ENCODE peak calls at places on chromosome 5, in four cellular contexts. K is lower leg skin, W is psoas muscle, B is pancreas. X is an unnamed sample.

GRCh38 chr5:90015584-90016018 is 394.0 kb downstream of the CETN3 start:
- DNase-seq in K (no peak), W (no peak), B (no peak), X (no peak)

GRCh38 chr5:87770016-87770415 is 357.3 kb upstream of the CCNH start:
- DNase-seq in W (no peak), B (no peak), K (no peak), X (no peak)

GRCh38 chr5:132655821-132656773 is 1.9 kb upstream of the IL13 start:
- DNase-seq in K (no peak), B (no peak), W (no peak), X (no peak)

GRCh38 chr5:180873628-180874520 is 12.8 kb upstream of the ZFP62 start:
- DNase-seq in K (peak), B (no peak), W (no peak), X (no peak)

GRCh38 chr5:170292509-170292908 is 5.1 kb downstream of the LCP2 start:
- DNase-seq in K (no peak), W (no peak), B (no peak), X (no peak)

GRCh38 chr5:604391-604831 is 7.7 kb upstream of the CEP72 start:
- DNase-seq in B (peak), K (no peak), W (peak), X (no peak)

GRCh38 chr5:1762878-1763547 is 36.6 kb downstream of the MRPL36 start:
- DNase-seq in W (no peak), B (no peak), K (no peak), X (peak)

GRCh38 chr5:33975846-33976245 is 8.6 kb downstream of the SLC45A2 start:
- DNase-seq in B (no peak), W (no peak), K (no peak), X (no peak)

GRCh38 chr5:59360130-59360555 is 533.4 kb downstream of the PDE4D start:
- DNase-seq in B (no peak), K (no peak), W (no peak), X (no peak)

GRCh38 chr5:131466171-131466766 is 168.8 kb downstream of the RAPGEF6 start:
- DNase-seq in K (no peak), W (no peak), B (no peak), X (no peak)

GRCh38 chr5:44663991-44664710 is 144.6 kb upstream of the MRPS30 start:
- DNase-seq in W (peak), B (no peak), K (no peak), X (no peak)

GRCh38 chr5:115179068-115179958 is 9.6 kb upstream of the TRIM36 start:
- DNase-seq in W (peak), B (no peak), K (no peak), X (peak)

GRCh38 chr5:88474574-88474973 is 205.9 kb upstream of the TMEM161B start:
- DNase-seq in W (no peak), B (no peak), K (no peak), X (no peak)

GRCh38 chr5:144292029-144292428 is 121.4 kb downstream of the KCTD16 start:
- DNase-seq in W (no peak), B (no peak), K (no peak), X (no peak)

GRCh38 chr5:143635146-143635752 is 176.7 kb upstream of the HMHB1 start:
- DNase-seq in B (no peak), K (peak), W (no peak), X (no peak)

GRCh38 chr5:156394642-156395393 is 67.9 kb downstream of the SGCD start:
- DNase-seq in W (no peak), B (no peak), K (no peak), X (peak)

GRCh38 chr5:85249204-85249603 is 864.5 kb upstream of the EDIL3 start:
- DNase-seq in B (no peak), K (no peak), W (no peak), X (no peak)

GRCh38 chr5:68303754-68304420 is 88.3 kb downstream of the PIK3R1 start:
- DNase-seq in W (no peak), K (no peak), B (no peak), X (no peak)

GRCh38 chr5:126031989-126032716 is 391.1 kb upstream of the GRAMD2B start:
- DNase-seq in W (no peak), K (no peak), B (no peak), X (no peak)

GRCh38 chr5:137754961-137755762 is 999 bp upstream of the HNRNPA0 start:
- DNase-seq in B (peak), K (no peak), W (peak), X (peak)

GRCh38 chr5:159582756-159583523 is 252.7 kb upstream of the IL12B start:
- DNase-seq in K (no peak), W (no peak), B (no peak), X (no peak)

GRCh38 chr5:113166710-113167366 is 190.2 kb downstream of the DCP2 start:
- DNase-seq in B (no peak), W (no peak), K (peak), X (no peak)

GRCh38 chr5:80962630-80963520 is 2.7 kb downstream of the RASGRF2 start:
- DNase-seq in K (no peak), B (no peak), W (no peak), X (no peak)

GRCh38 chr5:67206381-67207328 is 10.1 kb upstream of the CD180 start:
- DNase-seq in K (no peak), B (no peak), W (no peak), X (no peak)

GRCh38 chr5:14932902-14933475 is 61.4 kb upstream of the ANKH start:
- DNase-seq in B (no peak), K (no peak), W (no peak), X (no peak)

GRCh38 chr5:39519566-39520231 is 94.9 kb upstream of the DAB2 start:
- DNase-seq in B (no peak), K (no peak), W (no peak), X (no peak)

GRCh38 chr5:34469971-34470370 is 186.2 kb upstream of the RAI14 start:
- DNase-seq in K (no peak), W (no peak), B (no peak), X (no peak)

GRCh38 chr5:100668511-100668910 is 133.3 kb downstream of the FAM174A start:
- DNase-seq in B (no peak), W (no peak), K (no peak), X (no peak)

GRCh38 chr5:99000878-99001277 is 72.1 kb upstream of the CHD1 start:
- DNase-seq in K (no peak), B (no peak), W (no peak), X (no peak)

GRCh38 chr5:169921370-169921769 is 58.9 kb downstream of the INSYN2B start:
- DNase-seq in B (no peak), W (no peak), K (no peak), X (no peak)

GRCh38 chr5:127014573-127014972 is 15.8 kb downstream of the MARCHF3 start:
- DNase-seq in W (no peak), B (no peak), K (no peak), X (no peak)

GRCh38 chr5:153445875-153446567 is 44.4 kb upstream of the GRIA1 start:
- DNase-seq in W (no peak), B (peak), K (no peak), X (no peak)

GRCh38 chr5:97162045-97162444 is 19.6 kb upstream of the LIX1 start:
- DNase-seq in B (no peak), W (no peak), K (peak), X (peak)

GRCh38 chr5:124043456-124043855 is 531.5 kb downstream of the CSNK1G3 start:
- DNase-seq in W (no peak), B (no peak), K (no peak), X (no peak)

GRCh38 chr5:169637085-169637855 is at the start of gene DOCK2:
- DNase-seq in W (peak), B (no peak), K (no peak), X (no peak)

GRCh38 chr5:55338092-55338613 is 30.4 kb downstream of the MTREX start:
- DNase-seq in W (no peak), B (no peak), K (no peak), X (no peak)

GRCh38 chr5:52743970-52744369 is 43.7 kb upstream of the ITGA1 start:
- DNase-seq in W (no peak), K (no peak), B (no peak), X (no peak)

DNA sequence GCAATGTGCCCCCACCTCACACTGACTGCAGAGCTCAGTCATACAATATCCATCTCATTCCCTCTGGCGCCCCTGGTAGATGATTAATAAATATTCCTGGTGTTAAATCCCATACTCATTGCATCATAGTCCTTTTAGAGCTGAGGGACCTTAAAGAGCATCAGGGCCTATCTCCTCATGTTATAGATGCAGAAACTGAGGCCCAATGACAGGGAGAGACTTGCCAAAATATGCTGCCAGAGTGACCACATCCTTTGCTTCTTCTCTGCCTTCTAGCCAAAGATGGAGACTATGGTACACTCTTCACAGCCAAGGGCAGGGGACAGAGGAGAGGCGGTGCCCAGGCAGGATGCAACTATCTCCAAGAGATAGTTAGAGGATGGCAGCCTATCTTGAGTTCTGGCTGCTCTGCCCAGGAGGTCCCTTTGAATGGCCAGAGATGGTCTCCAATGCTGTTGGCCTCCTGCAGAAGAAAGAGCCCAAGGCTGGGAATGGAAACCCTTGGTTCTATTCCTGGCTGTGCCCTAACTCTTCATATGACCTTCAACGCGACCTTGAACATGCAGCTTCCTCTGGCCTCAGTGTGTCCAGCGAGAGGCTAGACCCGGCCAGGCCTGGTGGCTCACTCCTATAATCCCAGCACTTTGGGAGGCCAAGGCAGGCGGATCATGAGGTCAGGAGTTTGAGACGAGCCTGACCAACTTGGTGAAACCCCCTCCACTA is 36.3 kb upstream of the IL17B start:
- DNase-seq in B (no peak), K (no peak), W (no peak), X (peak)
- H3K4me3 ChIP-seq in B (no peak), K (no peak), W (peak), X (peak)

DNA sequence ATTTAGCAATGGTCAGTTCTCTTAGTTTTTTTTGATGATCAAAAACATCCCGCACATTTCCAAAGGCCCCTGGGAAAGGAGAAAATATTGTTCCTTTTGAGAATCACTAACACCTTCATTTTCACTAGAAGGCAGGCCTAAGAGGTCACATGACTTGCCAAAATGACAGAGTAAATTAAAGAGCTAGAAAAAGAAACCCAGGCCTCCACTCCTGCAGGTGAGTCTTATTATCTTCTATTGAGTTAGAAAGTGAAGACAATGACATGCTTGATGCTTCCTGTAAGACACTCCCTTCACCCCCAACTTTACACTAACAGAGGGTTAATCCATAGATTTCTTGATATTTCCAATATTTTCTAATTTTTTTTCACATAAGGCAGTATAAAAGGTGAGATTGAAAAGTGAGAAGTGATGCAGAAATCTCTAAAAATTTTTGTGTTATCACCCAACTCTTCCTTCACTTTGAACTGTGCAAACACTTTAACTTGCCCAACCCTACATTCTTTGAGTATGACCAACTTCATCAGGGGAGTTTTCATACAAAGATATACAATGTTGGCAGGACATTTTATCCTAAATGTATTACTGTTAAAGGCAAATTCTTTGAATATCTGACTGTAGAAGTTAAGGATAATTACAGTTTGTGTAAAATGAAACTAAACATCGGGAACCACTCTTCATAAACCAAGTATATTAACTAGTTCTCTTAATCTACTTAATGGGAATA is 57.1 kb downstream of the SUB1 start:
- DNase-seq in B (no peak), K (no peak), W (no peak), X (no peak)
- H3K4me3 ChIP-seq in B (no peak), K (no peak), W (no peak), X (no peak)

DNA sequence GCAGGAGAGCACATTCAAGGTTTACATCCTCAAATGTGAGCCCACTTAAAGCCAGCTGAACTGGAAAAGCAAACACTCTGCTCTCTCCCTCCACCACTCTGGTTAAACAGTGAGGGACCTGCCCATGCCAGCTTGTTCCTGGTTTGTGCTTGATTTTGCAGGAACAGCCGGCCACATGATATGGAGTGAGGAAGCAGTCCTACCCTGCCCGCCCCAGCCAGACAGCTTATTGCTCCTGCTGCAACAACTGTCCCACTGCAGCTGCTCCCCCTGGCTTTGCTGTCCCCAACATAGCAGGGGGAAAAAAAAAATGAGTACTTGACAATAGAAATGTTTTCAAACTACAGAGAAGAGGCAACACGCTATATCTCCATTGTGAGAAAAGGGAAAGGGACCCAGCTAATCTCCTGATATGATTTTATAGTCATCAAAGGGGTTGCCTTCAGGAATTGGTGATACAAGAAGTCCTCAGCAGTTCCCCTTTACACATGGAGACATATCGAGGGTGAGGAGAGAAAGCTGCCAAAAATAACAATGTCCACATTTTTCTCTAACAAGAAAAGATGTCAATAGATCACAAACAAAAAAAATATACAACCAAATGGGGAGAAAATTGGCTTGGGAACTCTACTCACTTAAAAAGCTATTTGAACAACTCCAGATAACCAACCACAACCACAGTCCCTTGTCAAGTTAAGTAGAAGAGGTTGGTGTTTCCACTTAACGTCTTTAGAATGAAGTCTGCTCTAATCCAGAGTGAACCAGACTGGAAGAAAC is 4.6 kb downstream of the MYO10 start:
- DNase-seq in W (no peak), B (peak), K (no peak), X (no peak)
- H3K4me3 ChIP-seq in W (no peak), B (no peak), K (no peak), X (no peak)

GRCh38 chr5:119088438-119088837 is 17.6 kb downstream of the DMXL1 start:
- DNase-seq in B (no peak), W (no peak), K (no peak), X (no peak)
- H3K4me3 ChIP-seq in B (no peak), W (no peak), K (no peak), X (no peak)

DNA sequence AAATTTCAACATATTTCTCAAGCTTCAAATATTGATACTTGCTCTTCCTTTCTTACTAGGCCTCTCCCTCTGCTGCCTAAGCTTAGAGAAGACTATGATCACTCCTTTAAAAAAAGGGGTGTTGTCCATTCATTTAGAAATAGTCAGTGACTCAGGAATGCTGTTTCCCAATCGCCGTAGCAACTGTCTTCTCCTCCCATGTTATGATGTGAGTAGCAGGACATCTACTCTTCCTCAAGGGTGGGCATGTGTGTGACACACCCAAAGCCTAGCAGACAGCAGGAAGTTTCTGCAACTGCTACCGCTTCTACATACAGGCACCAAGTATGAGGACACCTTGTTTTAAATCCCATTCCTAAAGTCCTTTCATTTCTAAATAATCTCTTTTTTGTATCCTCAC is 14.5 kb downstream of the DIAPH1 start:
- DNase-seq in K (peak), B (no peak), W (peak), X (no peak)
- H3K4me3 ChIP-seq in K (no peak), B (no peak), W (no peak), X (no peak)

DNA sequence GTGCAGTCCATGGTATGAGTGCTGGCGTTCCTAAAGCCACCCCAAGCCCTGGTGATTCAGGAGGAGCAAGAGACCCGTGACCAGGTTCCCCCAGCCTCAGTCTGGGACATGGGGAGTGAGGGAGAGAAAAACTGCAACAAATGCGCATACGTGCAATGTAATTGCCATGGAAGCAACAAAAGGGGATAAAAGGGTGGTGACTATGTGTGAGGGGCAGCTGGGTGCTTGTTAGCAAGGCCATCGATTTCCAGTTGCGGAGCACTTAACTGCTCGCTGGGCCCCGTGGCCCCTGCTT is 709 bp upstream of the SH3PXD2B start:
- DNase-seq in W (no peak), B (peak), K (no peak), X (no peak)
- H3K4me3 ChIP-seq in W (peak), B (peak), K (no peak), X (peak)

GRCh38 chr5:32092938-32093812 is 80.9 kb downstream of the GOLPH3 start:
- DNase-seq in B (no peak), W (no peak), K (peak), X (peak)
- H3K4me3 ChIP-seq in B (no peak), W (no peak), K (no peak), X (no peak)

DNA sequence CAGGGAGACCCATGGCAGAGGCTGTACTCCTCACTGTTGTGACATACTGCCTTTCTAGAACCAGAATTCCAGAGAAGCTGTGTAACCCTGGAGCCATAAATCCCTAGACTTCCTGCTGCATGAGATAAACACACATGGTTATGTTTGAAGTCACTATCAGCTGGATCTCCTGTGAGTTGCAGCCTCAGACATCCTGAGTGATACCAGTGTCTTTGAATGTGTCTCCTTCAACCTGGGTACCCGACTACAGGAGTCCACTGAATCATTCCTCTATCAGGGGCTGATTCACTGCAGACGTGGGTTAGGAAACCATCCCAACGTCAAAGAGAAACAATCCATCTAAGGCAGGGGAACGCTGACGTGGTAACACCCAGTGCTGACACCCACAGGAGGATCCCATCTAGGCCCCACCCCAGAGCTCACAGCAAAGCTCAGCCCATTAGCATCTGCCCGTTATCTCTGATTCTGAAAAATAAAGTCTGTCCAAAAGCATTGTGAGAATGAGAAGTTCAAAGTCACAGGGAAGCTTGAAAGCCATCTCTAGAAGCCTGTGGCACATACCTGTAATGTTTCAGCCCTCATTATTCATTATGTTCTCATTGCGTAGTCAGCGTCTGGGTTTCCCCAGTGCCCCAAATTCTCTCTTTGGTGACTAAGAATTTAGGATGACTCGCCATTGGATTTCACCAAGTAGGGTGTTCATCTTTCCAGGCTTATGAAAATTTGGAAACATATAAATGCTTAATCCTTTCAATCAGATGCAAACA is 36.3 kb upstream of the BASP1 start:
- DNase-seq in B (no peak), K (no peak), W (no peak), X (no peak)
- H3K4me3 ChIP-seq in B (no peak), K (no peak), W (no peak), X (no peak)

GRCh38 chr5:166370928-166371690 is 1920.3 kb upstream of the WWC1 start:
- DNase-seq in W (no peak), K (no peak), B (no peak), X (no peak)
- H3K4me3 ChIP-seq in W (peak), K (no peak), B (peak), X (peak)

X was measured in ovary.